ENCODE peak calls at places on chromosomes 4 and X, in four cellular contexts. X, T, S and E are unnamed samples.

GRCh38 chr4:133147922-133148689 is 988 bp upstream of the PCDH10 start:
- DNase-seq in X (no peak), T (no peak), S (no peak), E (no peak)

GRCh38 chrX:41781500-41781899 is 57.5 kb downstream of the GPR82 start:
- DNase-seq in X (no peak), T (no peak), S (no peak), E (peak; percentile 18)

GRCh38 chr4:1099270-1099669 is 14.1 kb downstream of the RNF212 start:
- DNase-seq in X (no peak), T (no peak), S (no peak), E (no peak)

GRCh38 chr4:158169931-158170690 is 2.7 kb downstream of the GASK1B start:
- DNase-seq in X (no peak), T (no peak), S (no peak), E (no peak)

GRCh38 chr4:112426416-112426815 is 89.6 kb downstream of the NEUROG2 start:
- DNase-seq in X (no peak), T (no peak), S (no peak), E (no peak)

GRCh38 chr4:1406946-1407656 is 859 bp upstream of the NKX1-1 start:
- DNase-seq in X (peak; percentile 8), T (no peak), S (no peak), E (no peak)

GRCh38 chr4:131309628-131310027 is 1839.5 kb upstream of the PCDH10 start:
- DNase-seq in X (no peak), T (no peak), S (no peak), E (no peak)

GRCh38 chrX:71910526-71911022 is at the start of gene NHSL2:
- DNase-seq in X (no peak), T (no peak), S (peak; percentile 27), E (peak; percentile 25)